ENCODE peak calls at places on chromosome 21, in seven cellular contexts. One of them, this sample, is unnamed.

GRCh38 chr21:15063081-15063820 is 1.5 kb downstream of the NRIP1 start:
- DNase-seq in SJSA1: no peak
- DNase-seq in RWPE1: peak
- DNase-seq in AG08395: no peak
- DNase-seq in kidney tubule cell: peak
- DNase-seq in mesenteric fat pad: no peak
- DNase-seq in tibial artery: no peak
- DNase-seq in this sample: peak

GRCh38 chr21:36693144-36694040 is 5.5 kb upstream of the SIM2 start:
- DNase-seq in mesenteric fat pad: peak
- DNase-seq in SJSA1: no peak
- DNase-seq in RWPE1: no peak
- DNase-seq in AG08395: no peak
- DNase-seq in kidney tubule cell: peak
- DNase-seq in tibial artery: no peak
- DNase-seq in this sample: peak

GRCh38 chr21:45447821-45448220 is 42.9 kb downstream of the COL18A1 start:
- DNase-seq in AG08395: no peak
- DNase-seq in RWPE1: peak
- DNase-seq in SJSA1: no peak
- DNase-seq in kidney tubule cell: peak
- DNase-seq in mesenteric fat pad: no peak
- DNase-seq in tibial artery: no peak
- DNase-seq in this sample: peak

GRCh38 chr21:36134820-36135390 is at the start of gene CBR3:
- DNase-seq in AG08395: peak
- DNase-seq in SJSA1: peak
- DNase-seq in RWPE1: peak
- DNase-seq in kidney tubule cell: peak
- DNase-seq in tibial artery: peak
- DNase-seq in mesenteric fat pad: peak
- DNase-seq in this sample: peak

GRCh38 chr21:17828223-17828622 is 9.1 kb upstream of the C21orf91 start:
- DNase-seq in SJSA1: no peak
- DNase-seq in kidney tubule cell: peak
- DNase-seq in tibial artery: no peak
- DNase-seq in mesenteric fat pad: no peak
- DNase-seq in AG08395: no peak
- DNase-seq in RWPE1: no peak
- DNase-seq in this sample: no peak

GRCh38 chr21:22421416-22422190 is 1423.4 kb downstream of the NCAM2 start:
- DNase-seq in kidney tubule cell: no peak
- DNase-seq in SJSA1: no peak
- DNase-seq in tibial artery: no peak
- DNase-seq in AG08395: no peak
- DNase-seq in RWPE1: no peak
- DNase-seq in mesenteric fat pad: no peak
- DNase-seq in this sample: no peak

GRCh38 chr21:14260459-14260764 is 44.5 kb downstream of the RBM11 start:
- DNase-seq in kidney tubule cell: no peak
- DNase-seq in SJSA1: no peak
- DNase-seq in tibial artery: no peak
- DNase-seq in mesenteric fat pad: no peak
- DNase-seq in AG08395: no peak
- DNase-seq in RWPE1: no peak
- DNase-seq in this sample: no peak

GRCh38 chr21:32424674-32425073 is 12.2 kb downstream of the EVA1C start:
- DNase-seq in RWPE1: no peak
- DNase-seq in SJSA1: no peak
- DNase-seq in AG08395: no peak
- DNase-seq in kidney tubule cell: no peak
- DNase-seq in mesenteric fat pad: no peak
- DNase-seq in tibial artery: no peak
- DNase-seq in this sample: no peak

GRCh38 chr21:15809818-15810217 is 80.0 kb downstream of the USP25 start:
- DNase-seq in kidney tubule cell: no peak
- DNase-seq in AG08395: no peak
- DNase-seq in SJSA1: no peak
- DNase-seq in tibial artery: no peak
- DNase-seq in RWPE1: no peak
- DNase-seq in mesenteric fat pad: no peak
- DNase-seq in this sample: no peak

GRCh38 chr21:17257784-17258183 is 255.1 kb upstream of the CXADR start:
- DNase-seq in RWPE1: no peak
- DNase-seq in SJSA1: no peak
- DNase-seq in tibial artery: no peak
- DNase-seq in mesenteric fat pad: no peak
- DNase-seq in kidney tubule cell: no peak
- DNase-seq in AG08395: no peak
- DNase-seq in this sample: no peak

GRCh38 chr21:33870768-33871167 is 44.8 kb downstream of the ATP5PO start:
- DNase-seq in AG08395: no peak
- DNase-seq in kidney tubule cell: no peak
- DNase-seq in tibial artery: no peak
- DNase-seq in mesenteric fat pad: no peak
- DNase-seq in SJSA1: no peak
- DNase-seq in RWPE1: no peak
- DNase-seq in this sample: no peak

GRCh38 chr21:21045538-21045937 is 47.3 kb downstream of the NCAM2 start:
- DNase-seq in AG08395: no peak
- DNase-seq in kidney tubule cell: no peak
- DNase-seq in SJSA1: no peak
- DNase-seq in RWPE1: no peak
- DNase-seq in mesenteric fat pad: no peak
- DNase-seq in tibial artery: no peak
- DNase-seq in this sample: no peak

GRCh38 chr21:45780647-45781046 is 137.1 kb downstream of the PCBP3 start:
- DNase-seq in AG08395: no peak
- DNase-seq in mesenteric fat pad: no peak
- DNase-seq in tibial artery: no peak
- DNase-seq in kidney tubule cell: no peak
- DNase-seq in RWPE1: no peak
- DNase-seq in SJSA1: no peak
- DNase-seq in this sample: no peak

GRCh38 chr21:44576025-44576420 is 2.5 kb downstream of the KRTAP10-4 start:
- DNase-seq in SJSA1: no peak
- DNase-seq in RWPE1: no peak
- DNase-seq in AG08395: no peak
- DNase-seq in kidney tubule cell: no peak
- DNase-seq in mesenteric fat pad: no peak
- DNase-seq in tibial artery: no peak
- DNase-seq in this sample: no peak

GRCh38 chr21:17348849-17349248 is 164.0 kb upstream of the CXADR start:
- DNase-seq in AG08395: no peak
- DNase-seq in RWPE1: no peak
- DNase-seq in tibial artery: no peak
- DNase-seq in mesenteric fat pad: no peak
- DNase-seq in kidney tubule cell: no peak
- DNase-seq in SJSA1: no peak
- DNase-seq in this sample: no peak

GRCh38 chr21:37348664-37349063 is 17.9 kb upstream of the DYRK1A start:
- DNase-seq in SJSA1: no peak
- DNase-seq in tibial artery: no peak
- DNase-seq in RWPE1: no peak
- DNase-seq in AG08395: no peak
- DNase-seq in kidney tubule cell: no peak
- DNase-seq in mesenteric fat pad: no peak
- DNase-seq in this sample: no peak

GRCh38 chr21:45293726-45294401 is 6.2 kb upstream of the POFUT2 start:
- DNase-seq in kidney tubule cell: no peak
- DNase-seq in AG08395: no peak
- DNase-seq in mesenteric fat pad: peak
- DNase-seq in RWPE1: no peak
- DNase-seq in SJSA1: peak
- DNase-seq in tibial artery: no peak
- DNase-seq in this sample: peak

GRCh38 chr21:32958288-32958992 is 67.3 kb upstream of the OLIG2 start:
- DNase-seq in AG08395: no peak
- DNase-seq in RWPE1: no peak
- DNase-seq in SJSA1: no peak
- DNase-seq in kidney tubule cell: peak
- DNase-seq in tibial artery: no peak
- DNase-seq in mesenteric fat pad: no peak
- DNase-seq in this sample: no peak

GRCh38 chr21:17512245-17513213 is at the start of gene CXADR:
- DNase-seq in RWPE1: peak
- DNase-seq in SJSA1: no peak
- DNase-seq in tibial artery: no peak
- DNase-seq in mesenteric fat pad: no peak
- DNase-seq in AG08395: no peak
- DNase-seq in kidney tubule cell: peak
- DNase-seq in this sample: peak

GRCh38 chr21:45393021-45393420 is 11.9 kb upstream of the COL18A1 start:
- DNase-seq in mesenteric fat pad: peak
- DNase-seq in SJSA1: no peak
- DNase-seq in kidney tubule cell: no peak
- DNase-seq in AG08395: no peak
- DNase-seq in RWPE1: no peak
- DNase-seq in tibial artery: peak
- DNase-seq in this sample: no peak

GRCh38 chr21:27688773-27689172 is 721.9 kb upstream of the ADAMTS5 start:
- DNase-seq in mesenteric fat pad: no peak
- DNase-seq in tibial artery: no peak
- DNase-seq in SJSA1: no peak
- DNase-seq in AG08395: no peak
- DNase-seq in kidney tubule cell: no peak
- DNase-seq in RWPE1: no peak
- DNase-seq in this sample: no peak

GRCh38 chr21:15729346-15729673 is 472 bp upstream of the USP25 start:
- DNase-seq in SJSA1: no peak
- DNase-seq in mesenteric fat pad: no peak
- DNase-seq in AG08395: no peak
- DNase-seq in tibial artery: no peak
- DNase-seq in RWPE1: no peak
- DNase-seq in kidney tubule cell: no peak
- DNase-seq in this sample: no peak

GRCh38 chr21:34511787-34512451 is at the start of gene KCNE1:
- DNase-seq in SJSA1: no peak
- DNase-seq in mesenteric fat pad: no peak
- DNase-seq in AG08395: peak
- DNase-seq in tibial artery: peak
- DNase-seq in RWPE1: no peak
- DNase-seq in kidney tubule cell: no peak
- DNase-seq in this sample: no peak

GRCh38 chr21:18387994-18388393 is 15.6 kb downstream of the TMPRSS15 start:
- DNase-seq in tibial artery: no peak
- DNase-seq in SJSA1: no peak
- DNase-seq in mesenteric fat pad: no peak
- DNase-seq in AG08395: no peak
- DNase-seq in kidney tubule cell: no peak
- DNase-seq in RWPE1: peak
- DNase-seq in this sample: no peak

This sample was measured in osteoblast.